ENCODE peak calls at places on chromosome 3, in four cellular contexts. F is heart left ventricle, X is spleen, B is PC-3. K is an unnamed sample.
A peak's percentile ranks its signal among the peaks of the same experiment; 100 is the strongest.

GRCh38 chr3:120418866-120419490 is 31.8 kb downstream of the FSTL1 start:
- DNase-seq in F (no peak), X (no peak), B (peak; percentile 79), K (no peak)

GRCh38 chr3:187737401-187738088 is 7.7 kb downstream of the BCL6 start:
- DNase-seq in F (peak; percentile 88), X (peak; percentile 91), B (peak; percentile 65), K (peak; percentile 87)

GRCh38 chr3:47586746-47587145 is 8.1 kb upstream of the CSPG5 start:
- DNase-seq in F (no peak), X (no peak), B (no peak), K (no peak)

GRCh38 chr3:188286087-188286513 is 132.1 kb downstream of the LPP start:
- DNase-seq in F (no peak), X (no peak), B (peak; percentile 93), K (peak; percentile 89)

GRCh38 chr3:59049671-59050331 is at the start of gene CFAP20DC:
- DNase-seq in F (peak; percentile 95), X (peak; percentile 94), B (peak; percentile 98), K (peak; percentile 94)

GRCh38 chr3:135458539-135458938 is 507.0 kb upstream of the PPP2R3A start:
- DNase-seq in F (no peak), X (no peak), B (no peak), K (no peak)

GRCh38 chr3:157999246-157999645 is 107.0 kb downstream of the SHOX2 start:
- DNase-seq in F (no peak), X (no peak), B (peak; percentile 55), K (no peak)

GRCh38 chr3:175238848-175239247 is 379.7 kb downstream of the NAALADL2 start:
- DNase-seq in F (no peak), X (no peak), B (no peak), K (no peak)

GRCh38 chr3:43785551-43785950 is 94.8 kb downstream of the ABHD5 start:
- DNase-seq in F (no peak), X (no peak), B (no peak), K (peak; percentile 43)

GRCh38 chr3:181757694-181758306 is 46.1 kb downstream of the SOX2 start:
- DNase-seq in F (no peak), X (no peak), B (no peak), K (no peak)

DNA sequence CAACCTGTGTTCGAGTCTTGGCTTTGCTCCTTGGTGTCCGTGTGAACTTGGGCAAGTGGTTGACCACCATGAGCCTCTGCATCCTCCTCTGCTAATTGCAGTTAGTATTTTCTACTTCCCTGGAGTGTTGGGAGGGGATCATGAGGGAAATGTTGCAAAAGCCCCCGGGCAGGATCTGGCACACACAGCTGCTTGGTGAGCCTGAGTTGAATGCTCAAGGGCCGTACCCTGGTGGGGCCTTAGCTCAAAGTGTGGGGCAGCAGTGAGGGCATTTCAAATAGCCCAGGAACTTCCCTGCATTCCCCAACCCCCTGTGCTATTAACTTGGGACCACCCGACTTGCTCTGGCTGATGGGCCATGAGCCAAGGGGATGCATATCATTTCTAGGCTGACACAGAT is 94.9 kb upstream of the SLC6A11 start:
- DNase-seq in F (no peak), X (no peak), B (no peak), K (no peak)
- H3K27me3 ChIP-seq in F (peaks cover 22% of the 10 kb centered on the region), X (no peaks in the 10 kb centered on the region), B (peaks cover 67% of the 10 kb centered on the region), K (no peaks in the 10 kb centered on the region)

GRCh38 chr3:16290007-16290826 is 25.2 kb downstream of the OXNAD1 start:
- DNase-seq in F (no peak), X (no peak), B (peak; percentile 73), K (no peak)
- H3K27ac ChIP-seq in F (peak overlapping the region; percentile 25), X (peak overlapping the region; percentile 35), B (no peak overlapping the region), K (no peak overlapping the region)

DNA sequence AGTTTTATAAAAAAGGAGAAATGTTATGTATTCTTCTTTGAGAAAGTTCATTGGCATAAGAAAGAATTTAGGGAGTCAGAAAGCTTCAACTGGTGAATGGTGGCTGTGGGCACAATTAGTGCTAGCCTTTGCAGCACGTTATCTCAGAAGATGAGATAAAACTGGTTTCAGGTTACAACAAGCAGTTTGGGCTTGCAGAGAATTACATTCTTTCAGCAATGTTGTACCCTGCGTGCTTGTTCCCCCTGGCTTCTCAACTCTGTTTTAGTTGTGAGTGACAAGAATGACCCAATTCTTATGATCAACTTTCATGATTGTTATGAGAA is 31.6 kb upstream of the ACP3 start:
- DNase-seq in F (no peak), X (no peak), B (no peak), K (no peak)
- H3K4me3 ChIP-seq in F (no peak overlapping the region), X (no peak overlapping the region), B (no peak overlapping the region), K (no peak overlapping the region)

DNA sequence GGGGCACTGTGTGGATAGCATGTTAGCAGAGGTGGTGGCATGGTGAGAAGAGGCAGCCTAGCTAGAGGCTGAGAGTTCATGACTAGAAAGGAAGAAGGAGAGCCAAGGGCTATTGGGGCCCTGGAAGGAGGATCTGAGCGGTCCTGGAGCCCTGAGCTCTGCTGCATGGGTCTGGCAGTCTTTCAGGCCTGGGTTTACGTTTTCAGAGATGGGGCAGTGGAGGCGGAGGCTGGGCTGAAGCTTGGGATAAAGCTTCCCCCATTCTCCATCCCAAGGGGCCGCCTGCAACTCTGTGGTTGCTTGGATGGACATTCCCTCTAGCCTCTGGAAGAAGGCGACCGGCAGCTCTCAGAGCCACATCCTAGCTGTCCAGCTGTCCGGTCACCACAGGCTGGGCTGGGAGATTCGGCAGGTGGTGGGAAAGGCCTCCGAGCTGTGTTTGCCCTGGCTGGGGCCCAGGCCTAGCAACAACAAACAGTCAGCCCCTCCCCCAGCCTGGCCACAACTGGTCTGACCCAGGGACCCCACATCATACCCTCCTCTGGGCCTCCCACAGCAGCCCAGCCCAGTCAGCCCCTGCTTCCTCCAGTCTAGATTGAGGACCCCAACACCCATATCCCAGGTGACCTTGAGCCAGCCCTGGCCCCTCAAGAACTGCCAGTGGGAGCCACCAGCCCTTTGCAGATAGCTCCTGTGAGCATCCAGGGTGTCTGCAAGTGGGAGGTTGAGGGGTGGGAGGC is 1.8 kb upstream of the SLC38A3 start:
- DNase-seq in F (peak; percentile 68), X (no peak), B (no peak), K (no peak)
- H3K27me3 ChIP-seq in F (peaks cover 26% of the 10 kb centered on the region), X (peaks cover 72% of the 10 kb centered on the region), B (peaks cover 10% of the 10 kb centered on the region), K (no peaks in the 10 kb centered on the region)

GRCh38 chr3:4493931-4494806 is 1.0 kb downstream of the ITPR1 start:
- DNase-seq in F (peak; percentile 57), X (peak; percentile 83), B (peak; percentile 37), K (peak; percentile 65)

GRCh38 chr3:4491873-4492239 is 1.3 kb upstream of the ITPR1 start:
- DNase-seq in F (no peak), X (no peak), B (no peak), K (no peak)

GRCh38 chr3:4494807-4495200 is 1.7 kb downstream of the ITPR1 start:
- DNase-seq in F (no peak), X (no peak), B (no peak), K (no peak)

GRCh38 chr3:4493008-4493930 is at the start of gene ITPR1:
- DNase-seq in F (peak; percentile 99), X (peak; percentile 99), B (peak; percentile 99), K (peak; percentile 100)

DNA sequence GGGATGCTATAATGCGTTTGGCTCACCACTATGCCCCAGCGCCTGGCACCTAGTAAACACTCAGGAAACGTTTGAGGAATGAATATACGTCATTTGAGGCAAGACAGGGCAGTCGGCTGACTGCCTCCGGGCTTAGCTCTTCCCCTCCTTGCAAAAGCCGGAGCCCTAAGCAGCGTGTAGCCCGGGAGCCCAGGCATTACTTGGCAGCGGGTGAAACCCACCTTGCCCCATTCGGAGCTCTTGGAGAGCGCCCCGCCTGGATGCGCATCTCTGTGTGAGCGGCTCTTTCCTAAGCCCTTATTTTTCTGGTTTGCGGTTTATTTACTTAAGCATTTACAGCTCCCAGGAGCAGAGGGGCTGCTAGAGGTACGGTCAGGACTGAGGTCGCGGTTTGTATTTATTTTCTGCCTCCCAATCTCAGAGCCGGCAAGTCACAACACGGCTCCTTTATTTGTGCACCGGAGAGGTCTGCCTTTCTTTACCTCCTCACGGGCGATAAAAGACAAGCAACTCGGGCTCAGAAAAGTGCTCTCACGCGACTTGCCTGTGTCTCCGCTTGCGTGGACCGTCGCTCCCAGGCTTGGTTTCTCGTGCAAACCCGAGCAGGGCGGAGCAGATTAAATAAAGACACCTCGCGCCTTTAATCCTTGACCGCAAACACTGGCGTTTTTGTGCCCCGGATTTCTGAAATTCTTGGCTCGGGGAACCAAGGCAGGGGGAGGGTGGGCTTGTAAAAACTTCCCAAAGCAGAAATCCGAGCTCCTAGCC is 724 bp upstream of the ITPR1 start:
- DNase-seq in F (peak; percentile 79), X (peak; percentile 88), B (peak; percentile 79), K (peak; percentile 74)
- H3K27ac ChIP-seq in F (peak overlapping the region; percentile 97), X (peak overlapping the region; percentile 83), B (peak overlapping the region; percentile 78), K (peak overlapping the region; percentile 92)

GRCh38 chr3:194204036-194204792 is 68.3 kb downstream of the HES1 start:
- DNase-seq in F (no peak), X (no peak), B (peak; percentile 18), K (no peak)

GRCh38 chr3:194206375-194206774 is 70.4 kb downstream of the HES1 start:
- DNase-seq in F (no peak), X (no peak), B (no peak), K (peak; percentile 83)

GRCh38 chr3:194205675-194206133 is 69.8 kb downstream of the HES1 start:
- DNase-seq in F (no peak), X (no peak), B (peak; percentile 57), K (no peak)

GRCh38 chr3:194203482-194204035 is 67.6 kb downstream of the HES1 start:
- DNase-seq in F (no peak), X (no peak), B (no peak), K (no peak)

DNA sequence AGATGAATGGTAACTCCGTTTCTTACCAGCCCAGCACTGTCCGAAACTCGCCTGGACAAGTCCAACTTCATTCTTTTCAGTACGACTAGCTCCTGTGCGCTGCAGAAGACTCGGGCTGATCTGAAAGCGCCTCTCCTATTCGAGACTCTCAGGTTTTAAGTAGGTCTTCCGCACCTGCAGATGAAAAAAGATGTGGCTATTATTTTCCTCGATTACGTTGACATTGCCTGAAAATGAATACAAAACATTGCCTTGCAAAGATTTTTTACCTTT is 68.8 kb downstream of the HES1 start:
- DNase-seq in F (no peak), X (no peak), B (peak; percentile 10), K (no peak)
- H3K4me3 ChIP-seq in F (no peak overlapping the region), X (no peak overlapping the region), B (peak overlapping the region; percentile 70), K (no peak overlapping the region)

GRCh38 chr3:50279255-50280016 is 549 bp downstream of the LSMEM2 start:
- DNase-seq in F (no peak), X (no peak), B (no peak), K (no peak)

GRCh38 chr3:50278868-50279224 is at the start of gene LSMEM2:
- DNase-seq in F (no peak), X (no peak), B (no peak), K (no peak)

GRCh38 chr3:50275996-50276761 is 2.7 kb upstream of the LSMEM2 start:
- DNase-seq in F (no peak), X (no peak), B (no peak), K (no peak)

GRCh38 chr3:50276762-50277101 is 2.2 kb upstream of the LSMEM2 start:
- DNase-seq in F (no peak), X (no peak), B (no peak), K (no peak)

DNA sequence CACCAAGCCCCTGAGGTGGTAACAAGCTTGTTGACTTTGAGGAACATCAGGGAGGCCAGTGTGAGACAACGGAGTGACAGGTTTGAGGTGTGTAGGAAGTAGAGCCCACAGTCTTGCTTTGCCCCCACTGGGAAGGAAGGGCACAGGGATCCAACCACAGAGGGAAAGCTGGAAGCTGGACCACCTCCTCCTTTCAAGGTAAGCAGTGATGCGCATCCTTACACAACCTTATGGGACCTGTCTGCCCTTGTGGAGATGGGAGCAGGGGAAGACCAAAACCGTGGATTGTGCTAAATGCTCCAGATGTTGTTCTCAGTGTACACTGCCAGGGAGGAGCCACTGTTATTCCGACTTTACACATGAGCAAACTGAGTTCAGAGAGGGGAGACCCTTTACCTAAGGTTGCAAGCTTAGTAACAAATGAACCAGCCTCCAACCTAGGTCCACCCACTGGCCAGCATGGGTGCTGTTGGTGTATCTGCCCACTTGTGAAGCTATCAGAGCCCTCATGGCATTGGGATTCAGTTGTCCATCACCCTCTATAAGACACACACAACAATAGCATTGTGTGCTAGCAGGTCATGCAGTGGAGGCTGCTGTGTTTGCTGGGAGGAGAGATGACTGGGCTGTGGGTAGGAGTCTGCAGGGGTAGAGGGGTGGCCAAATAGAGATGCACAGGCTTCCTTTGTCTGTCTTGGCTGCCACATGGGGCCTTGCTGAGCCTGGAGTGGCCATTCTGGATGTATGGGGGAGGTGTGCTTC is 600 bp upstream of the LSMEM2 start:
- DNase-seq in F (no peak), X (no peak), B (no peak), K (no peak)
- H3K27me3 ChIP-seq in F (peaks cover 12% of the 10 kb centered on the region), X (peaks cover 43% of the 10 kb centered on the region), B (no peaks in the 10 kb centered on the region), K (no peaks in the 10 kb centered on the region)

K was measured in right atrium auricular region.